ENCODE peak calls at places on chromosomes 12 and 14, in four cellular contexts. One of them, this sample, is unnamed.

GRCh38 chr12:52949413-52950331 is 754 bp downstream of the KRT18 start:
- DNase-seq in HepG2: peak; percentile 98
- DNase-seq in GM12878: no peak
- DNase-seq in K562: peak; percentile 83
- DNase-seq in this sample: peak; percentile 95

GRCh38 chr12:3285570-3285969 is 205.4 kb upstream of the PRMT8 start:
- DNase-seq in GM12878: no peak
- DNase-seq in HepG2: no peak
- DNase-seq in K562: no peak
- DNase-seq in this sample: no peak

GRCh38 chr14:21343035-21343794 is 40.6 kb downstream of the SUPT16H start:
- DNase-seq in HepG2: no peak
- DNase-seq in GM12878: no peak
- DNase-seq in K562: no peak
- DNase-seq in this sample: no peak

GRCh38 chr12:65990592-65990991 is 140.0 kb downstream of the LLPH start:
- DNase-seq in K562: no peak
- DNase-seq in GM12878: no peak
- DNase-seq in HepG2: no peak
- DNase-seq in this sample: no peak

GRCh38 chr14:69535230-69535848 is 39.3 kb downstream of the CCDC177 start:
- DNase-seq in K562: peak; percentile 34
- DNase-seq in GM12878: no peak
- DNase-seq in HepG2: peak; percentile 37
- DNase-seq in this sample: peak; percentile 83

GRCh38 chr12:96094201-96094600 is 58.8 kb upstream of the LTA4H start:
- DNase-seq in K562: no peak
- DNase-seq in HepG2: no peak
- DNase-seq in GM12878: no peak
- DNase-seq in this sample: no peak

GRCh38 chr12:40034156-40034555 is 71.7 kb downstream of the SLC2A13 start:
- DNase-seq in K562: no peak
- DNase-seq in HepG2: no peak
- DNase-seq in GM12878: no peak
- DNase-seq in this sample: no peak

GRCh38 chr12:76804435-76804976 is 40.6 kb downstream of the ZDHHC17 start:
- DNase-seq in GM12878: no peak
- DNase-seq in K562: peak; percentile 8
- DNase-seq in HepG2: no peak
- DNase-seq in this sample: no peak

GRCh38 chr14:101361044-101361443 is 200.3 kb upstream of the DIO3 start:
- DNase-seq in K562: no peak
- DNase-seq in HepG2: no peak
- DNase-seq in GM12878: no peak
- DNase-seq in this sample: no peak

GRCh38 chr12:63302269-63302940 is 151.4 kb upstream of the AVPR1A start:
- DNase-seq in K562: no peak
- DNase-seq in HepG2: no peak
- DNase-seq in GM12878: peak; percentile 41
- DNase-seq in this sample: no peak

GRCh38 chr14:38442208-38442607 is 186.3 kb upstream of the CLEC14A start:
- DNase-seq in K562: no peak
- DNase-seq in GM12878: no peak
- DNase-seq in HepG2: no peak
- DNase-seq in this sample: no peak

GRCh38 chr14:21647380-21647779 is 6.3 kb upstream of the OR4E2 start:
- DNase-seq in GM12878: no peak
- DNase-seq in K562: no peak
- DNase-seq in HepG2: no peak
- DNase-seq in this sample: no peak

GRCh38 chr12:39931857-39932256 is 174.0 kb downstream of the SLC2A13 start:
- DNase-seq in GM12878: no peak
- DNase-seq in HepG2: no peak
- DNase-seq in K562: no peak
- DNase-seq in this sample: no peak

GRCh38 chr12:123363385-123363742 is 1.3 kb downstream of the SBNO1 start:
- DNase-seq in GM12878: no peak
- DNase-seq in K562: no peak
- DNase-seq in HepG2: no peak
- DNase-seq in this sample: no peak

GRCh38 chr12:25590021-25590721 is 37.1 kb upstream of the LMNTD1 start:
- DNase-seq in K562: no peak
- DNase-seq in HepG2: no peak
- DNase-seq in GM12878: no peak
- DNase-seq in this sample: no peak

GRCh38 chr12:101042211-101042610 is 167.8 kb downstream of the SLC5A8 start:
- DNase-seq in GM12878: no peak
- DNase-seq in K562: no peak
- DNase-seq in HepG2: peak; percentile 23
- DNase-seq in this sample: no peak

GRCh38 chr12:115132145-115132544 is 448.2 kb upstream of the TBX3 start:
- DNase-seq in GM12878: no peak
- DNase-seq in K562: no peak
- DNase-seq in HepG2: no peak
- DNase-seq in this sample: no peak

GRCh38 chr14:65927871-65928270 is 515.3 kb downstream of the FUT8 start:
- DNase-seq in K562: peak; percentile 6
- DNase-seq in HepG2: no peak
- DNase-seq in GM12878: no peak
- DNase-seq in this sample: no peak

GRCh38 chr12:59650594-59651229 is 54.9 kb downstream of the SLC16A7 start:
- DNase-seq in HepG2: no peak
- DNase-seq in K562: no peak
- DNase-seq in GM12878: no peak
- DNase-seq in this sample: no peak

GRCh38 chr12:26647091-26647490 is 185.9 kb downstream of the ITPR2 start:
- DNase-seq in GM12878: no peak
- DNase-seq in K562: no peak
- DNase-seq in HepG2: no peak
- DNase-seq in this sample: no peak

DNA sequence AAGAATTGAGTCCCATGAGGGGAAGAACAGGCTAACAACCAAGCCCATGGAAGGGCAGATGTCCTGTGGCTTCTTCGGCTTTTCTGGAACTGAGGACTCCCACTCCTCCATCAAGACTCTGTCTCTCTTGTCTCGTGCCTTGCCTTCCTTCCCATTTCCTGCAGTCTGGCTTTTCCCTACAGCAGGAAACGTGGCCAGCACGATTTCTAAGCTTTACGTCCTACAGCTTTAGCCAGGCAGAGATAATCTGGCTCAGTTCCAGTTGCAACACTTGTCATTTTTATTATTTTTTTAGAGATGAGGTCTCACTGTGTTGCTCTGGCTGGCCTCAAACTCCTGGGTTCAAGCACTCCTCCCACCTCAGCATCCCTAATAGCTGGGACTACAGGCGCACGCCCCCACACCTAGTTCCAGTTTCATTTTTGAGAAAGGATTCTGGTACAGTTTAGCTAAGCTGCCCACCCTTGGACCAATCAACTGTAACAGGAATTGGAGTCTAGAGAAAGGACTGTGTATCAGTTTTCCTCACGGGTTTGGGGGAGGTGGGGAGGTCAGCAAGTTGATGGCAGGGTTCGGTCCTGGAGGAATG is 19.9 kb downstream of the CALM1 start:
- DNase-seq in K562: no peak
- DNase-seq in GM12878: no peak
- DNase-seq in HepG2: no peak
- DNase-seq in this sample: no peak
- TF ChIP-seq HDAC2 in K562: no peak
- TF ChIP-seq HDAC2 in GM12878: no peak
- TF ChIP-seq HDAC2 in HepG2: no peak
- TF ChIP-seq HDAC2 in this sample: no peak

DNA sequence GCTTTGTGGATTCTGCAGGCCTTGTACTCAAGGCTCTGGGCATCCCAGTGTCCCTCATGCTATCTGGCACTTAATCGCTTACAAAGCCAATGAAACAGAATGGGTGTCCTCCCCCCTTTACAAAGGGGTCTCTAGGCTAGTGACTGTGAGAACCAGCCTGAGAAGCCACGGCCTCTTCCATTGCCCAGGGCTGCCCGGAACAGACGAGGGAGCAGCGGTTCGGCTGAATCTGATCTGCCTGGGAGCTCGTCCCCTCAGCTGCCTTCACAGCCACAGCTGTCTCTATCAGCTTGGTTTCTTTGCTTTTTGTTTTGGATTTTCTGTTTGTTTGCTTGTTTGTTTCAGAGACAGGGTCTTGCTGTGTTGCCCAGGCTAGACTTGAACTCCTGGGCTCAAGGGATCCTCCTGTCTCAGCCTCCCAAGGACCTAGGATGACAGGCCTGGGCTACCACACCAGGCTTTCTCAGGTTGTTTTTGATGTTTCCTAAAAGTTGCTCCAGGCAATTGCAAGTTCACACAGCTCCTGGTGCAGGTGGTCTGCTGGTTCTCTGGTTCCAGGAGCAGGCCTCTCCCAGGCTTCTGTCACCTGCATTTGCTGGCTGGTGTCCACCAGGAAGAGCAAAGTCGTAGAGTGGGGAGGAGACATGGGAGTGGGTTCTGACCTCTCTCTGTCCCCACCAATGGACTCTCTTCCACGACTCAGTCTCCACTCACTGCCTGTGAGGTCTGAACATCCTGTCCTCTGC is 10.9 kb upstream of the RIN3 start:
- DNase-seq in HepG2: no peak
- DNase-seq in K562: no peak
- DNase-seq in GM12878: no peak
- DNase-seq in this sample: no peak
- TF ChIP-seq BHLHE40 in HepG2: no peak
- TF ChIP-seq BHLHE40 in K562: no peak
- TF ChIP-seq BHLHE40 in GM12878: no peak
- TF ChIP-seq BHLHE40 in this sample: no peak

GRCh38 chr12:13152281-13152680 is 44.2 kb upstream of the EMP1 start:
- DNase-seq in HepG2: no peak
- DNase-seq in K562: no peak
- DNase-seq in GM12878: no peak
- DNase-seq in this sample: no peak

GRCh38 chr12:13154851-13155250 is 41.7 kb upstream of the EMP1 start:
- DNase-seq in GM12878: no peak
- DNase-seq in HepG2: no peak
- DNase-seq in K562: no peak
- DNase-seq in this sample: no peak

GRCh38 chr12:13152756-13153155 is 43.8 kb upstream of the EMP1 start:
- DNase-seq in K562: no peak
- DNase-seq in HepG2: no peak
- DNase-seq in GM12878: no peak
- DNase-seq in this sample: no peak

GRCh38 chr12:13154027-13154538 is 42.4 kb upstream of the EMP1 start:
- DNase-seq in K562: no peak
- DNase-seq in HepG2: no peak
- DNase-seq in GM12878: no peak
- DNase-seq in this sample: no peak

GRCh38 chr12:13153180-13153579 is 43.3 kb upstream of the EMP1 start:
- DNase-seq in HepG2: no peak
- DNase-seq in K562: no peak
- DNase-seq in GM12878: no peak
- DNase-seq in this sample: no peak
- TF ChIP-seq HDAC2 in HepG2: no peak
- TF ChIP-seq HDAC2 in K562: no peak
- TF ChIP-seq HDAC2 in GM12878: no peak
- TF ChIP-seq HDAC2 in this sample: no peak

DNA sequence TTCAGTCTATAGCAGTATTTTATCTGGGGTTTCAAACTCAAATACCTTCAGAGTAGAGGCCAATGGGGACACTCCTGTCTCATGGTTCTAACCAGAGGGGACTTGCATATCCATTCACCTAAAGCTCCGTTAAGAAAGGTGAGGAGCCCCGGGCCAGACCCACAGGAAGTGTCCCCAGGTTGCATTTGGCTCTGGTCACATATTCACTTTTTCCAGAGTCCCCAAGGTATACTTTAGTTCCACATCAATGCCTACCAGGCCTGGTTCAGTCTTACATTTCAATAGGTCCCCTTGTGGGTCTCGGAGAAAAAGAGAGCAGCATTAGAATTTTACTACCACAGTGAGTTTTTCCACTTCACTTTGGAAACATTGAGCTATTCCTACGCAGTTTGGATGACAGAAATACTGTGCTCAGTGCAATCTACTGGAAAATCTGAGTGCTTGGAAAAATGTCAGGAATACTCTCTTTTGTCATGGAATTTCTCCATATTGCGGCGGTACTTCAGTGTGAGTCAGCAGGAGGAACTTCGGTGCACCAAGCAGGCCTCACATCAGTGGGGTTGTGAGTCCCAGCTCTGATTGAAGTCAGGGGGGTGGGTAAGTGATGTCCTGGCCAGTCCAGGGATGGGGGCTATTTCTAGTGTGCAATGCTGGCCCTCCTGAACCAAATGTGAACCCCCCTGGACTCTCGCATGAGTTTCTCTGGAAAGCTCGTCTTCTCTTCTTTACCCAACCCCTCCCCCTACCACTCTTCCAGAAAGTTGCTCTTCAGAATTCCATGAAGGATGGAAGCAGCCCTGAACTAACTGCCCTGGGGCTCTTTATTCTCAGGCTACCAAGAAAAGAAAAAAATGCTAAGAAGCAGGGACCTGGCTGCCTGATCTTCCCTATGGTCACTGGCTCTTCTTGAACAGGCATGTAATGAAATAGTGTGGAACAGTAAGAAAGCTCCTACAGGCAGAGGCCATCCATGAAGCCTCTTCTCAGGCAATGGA is 184.7 kb downstream of the PRKCH start:
- DNase-seq in GM12878: no peak
- DNase-seq in K562: no peak
- DNase-seq in HepG2: no peak
- DNase-seq in this sample: no peak
- TF ChIP-seq BHLHE40 in GM12878: no peak
- TF ChIP-seq BHLHE40 in K562: no peak
- TF ChIP-seq BHLHE40 in HepG2: no peak
- TF ChIP-seq BHLHE40 in this sample: no peak

DNA sequence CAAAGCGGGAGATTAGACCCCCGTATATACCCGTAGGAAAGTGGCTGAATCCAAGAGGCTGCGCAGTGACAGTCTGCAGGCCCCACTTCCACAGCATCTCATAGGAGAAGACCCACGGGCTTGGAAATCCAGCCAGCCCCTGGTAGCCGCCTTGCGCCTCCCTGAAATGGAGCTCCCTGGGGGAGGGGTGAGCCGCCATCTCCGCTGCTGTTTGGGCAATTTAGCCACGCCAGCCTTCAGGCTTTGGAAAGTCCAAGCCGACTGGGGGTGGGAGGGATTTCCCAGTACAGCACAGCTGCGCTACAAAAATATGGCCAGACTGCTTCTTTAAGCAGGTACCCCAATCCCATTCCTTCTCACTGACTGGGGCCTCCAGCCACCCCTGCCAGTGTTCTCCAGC is 53.4 kb downstream of the CAND1 start:
- DNase-seq in HepG2: no peak
- DNase-seq in GM12878: no peak
- DNase-seq in K562: no peak
- DNase-seq in this sample: no peak
- TF ChIP-seq HDAC2 in HepG2: no peak
- TF ChIP-seq HDAC2 in GM12878: no peak
- TF ChIP-seq HDAC2 in K562: no peak
- TF ChIP-seq HDAC2 in this sample: no peak

DNA sequence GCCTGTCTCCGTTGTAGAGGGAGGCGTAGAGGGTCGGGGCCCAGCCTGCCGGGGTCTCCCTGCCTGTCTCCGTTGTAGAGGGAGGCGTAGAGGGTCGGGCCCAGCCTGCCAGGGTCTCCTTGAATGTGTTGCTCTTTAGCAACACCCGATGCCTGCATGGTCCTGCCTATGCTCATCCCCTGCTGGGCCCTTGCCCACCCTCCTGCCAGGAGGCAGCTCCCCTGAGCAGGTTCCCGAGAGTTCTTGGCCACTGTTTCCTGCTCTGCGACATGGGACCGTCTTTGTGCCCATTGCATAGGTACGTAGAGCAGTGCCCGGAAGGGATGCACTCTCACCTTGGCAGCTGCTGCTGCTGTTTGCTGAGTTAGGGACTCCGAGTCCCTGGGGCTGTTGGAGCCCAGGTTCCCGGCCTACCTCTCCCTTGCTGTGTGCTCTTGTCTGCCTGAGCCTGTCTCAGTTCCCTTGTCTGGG is 3.3 kb downstream of the KIF26A start:
- DNase-seq in HepG2: no peak
- DNase-seq in K562: no peak
- DNase-seq in GM12878: no peak
- DNase-seq in this sample: no peak
- TF ChIP-seq BHLHE40 in HepG2: no peak
- TF ChIP-seq BHLHE40 in K562: no peak
- TF ChIP-seq BHLHE40 in GM12878: no peak
- TF ChIP-seq BHLHE40 in this sample: no peak